ENCODE peak calls at places on chromosome 17, in eight cellular contexts. K is WTC11, G is GM12865, Q is H9, Y is endodermal cell, J is A549, R is fibroblast of mammary gland, U is left lung. T is an unnamed sample.

GRCh38 chr17:19298561-19299213 is 61.5 kb downstream of the EPN2 start:
- DNase-seq in U (no peak), R (no peak), K (no peak), J (no peak), Q (no peak), Y (no peak), G (no peak), T (no peak)

GRCh38 chr17:36934759-36935630 is 2.3 kb upstream of the LHX1 start:
- DNase-seq in R (no peak), Q (peak; percentile 79), K (peak; percentile 79), Y (peak; percentile 93), U (no peak), G (no peak), J (peak; percentile 69), T (no peak)

GRCh38 chr17:30405161-30405560 is 26.4 kb downstream of the CPD start:
- DNase-seq in K (no peak), R (no peak), J (no peak), U (no peak), Y (no peak), G (no peak), Q (no peak), T (no peak)

GRCh38 chr17:7177954-7178477 is 1.2 kb downstream of the ASGR1 start:
- DNase-seq in G (no peak), J (no peak), Q (peak; percentile 78), R (peak; percentile 40), K (peak; percentile 54), Y (peak; percentile 87), U (no peak), T (peak; percentile 27)

GRCh38 chr17:6305613-6306360 is 129.1 kb downstream of the AIPL1 start:
- DNase-seq in G (no peak), J (no peak), K (no peak), Y (no peak), U (no peak), R (no peak), Q (no peak), T (no peak)

GRCh38 chr17:42283241-42284019 is 4.9 kb upstream of the STAT5A start:
- DNase-seq in R (no peak), J (no peak), G (no peak), K (no peak), Y (peak; percentile 40), Q (peak; percentile 24), U (no peak), T (no peak)

GRCh38 chr17:14871921-14872320 is 393.2 kb downstream of the PMP22 start:
- DNase-seq in Y (no peak), R (peak; percentile 61), U (no peak), J (no peak), Q (no peak), G (no peak), K (no peak), T (peak; percentile 10)

GRCh38 chr17:72705905-72706395 is 386.5 kb downstream of the SLC39A11 start:
- DNase-seq in U (no peak), Q (no peak), R (no peak), K (no peak), G (peak; percentile 77), Y (no peak), J (no peak), T (no peak)

GRCh38 chr17:74156878-74157277 is 46.6 kb upstream of the RPL38 start:
- DNase-seq in Y (no peak), U (no peak), G (no peak), J (no peak), K (no peak), R (no peak), Q (peak; percentile 16), T (no peak)

GRCh38 chr17:27873211-27873610 is 20.0 kb downstream of the LYRM9 start:
- DNase-seq in R (no peak), Q (no peak), Y (no peak), K (no peak), G (no peak), U (no peak), J (no peak), T (no peak)

GRCh38 chr17:57783338-57783742 is 38.2 kb upstream of the CCDC182 start:
- DNase-seq in G (peak; percentile 60), Q (peak; percentile 96), Y (peak; percentile 100), J (peak; percentile 66), U (peak; percentile 62), K (peak; percentile 95), R (peak; percentile 20), T (peak; percentile 40)

GRCh38 chr17:55743103-55743679 is 7.7 kb upstream of the PCTP start:
- DNase-seq in K (no peak), R (peak; percentile 28), U (no peak), J (peak; percentile 60), Q (no peak), G (peak; percentile 15), Y (no peak), T (no peak)

GRCh38 chr17:21168555-21168865 is 41.7 kb downstream of the DHRS7B start:
- DNase-seq in K (no peak), J (no peak), G (no peak), Y (no peak), Q (no peak), U (no peak), R (no peak), T (no peak)

GRCh38 chr17:3740611-3741073 is 16.9 kb downstream of the HASPIN start:
- DNase-seq in J (no peak), K (no peak), R (no peak), Y (peak; percentile 70), Q (no peak), U (peak; percentile 47), G (peak; percentile 77), T (no peak)

GRCh38 chr17:79039171-79039570 is 15.2 kb downstream of the C1QTNF1 start:
- DNase-seq in R (no peak), Y (peak; percentile 14), J (no peak), Q (no peak), U (no peak), G (no peak), K (no peak), T (no peak)

GRCh38 chr17:43661699-43662431 is at the start of gene MEOX1:
- DNase-seq in Y (peak; percentile 66), R (peak; percentile 79), G (peak; percentile 82), K (no peak), Q (no peak), J (no peak), U (no peak), T (peak; percentile 83)

GRCh38 chr17:1252203-1252608 is 18.0 kb upstream of the BHLHA9 start:
- DNase-seq in Y (no peak), K (no peak), G (no peak), Q (no peak), R (peak; percentile 49), U (no peak), J (no peak), T (no peak)

GRCh38 chr17:20935740-20936139 is 107.1 kb downstream of the USP22 start:
- DNase-seq in K (no peak), U (no peak), J (peak; percentile 42), G (no peak), Y (no peak), R (peak; percentile 85), Q (no peak), T (peak; percentile 80)

GRCh38 chr17:83095016-83095415 is 15.6 kb downstream of the METRNL start:
- DNase-seq in U (no peak), R (no peak), G (no peak), J (no peak), K (no peak), Y (no peak), Q (no peak), T (no peak)

GRCh38 chr17:47997595-47997994 is 26.7 kb downstream of the CDK5RAP3 start:
- DNase-seq in J (no peak), Q (no peak), R (no peak), G (no peak), Y (no peak), U (no peak), K (no peak), T (peak; percentile 38)

GRCh38 chr17:40075216-40076100 is 12.7 kb downstream of the THRA start:
- DNase-seq in Y (peak; percentile 98), R (peak; percentile 65), G (peak; percentile 72), U (peak; percentile 75), J (peak; percentile 75), K (peak; percentile 87), Q (peak; percentile 90), T (peak; percentile 91)

GRCh38 chr17:61926831-61927210 is 961 bp downstream of the INTS2 start:
- DNase-seq in J (no peak), Y (no peak), G (no peak), K (no peak), U (no peak), Q (no peak), R (peak; percentile 39), T (peak; percentile 1)

GRCh38 chr17:28368915-28369683 is 1.0 kb downstream of the VTN start:
- DNase-seq in J (no peak), K (no peak), G (no peak), Q (no peak), R (no peak), Y (no peak), U (no peak), T (no peak)

T was measured in LHCN-M2.